ENCODE peak calls at places on chromosomes 11 and 22, in four cellular contexts. A is IMR-90, P is mesendoderm, Q is H1. X is an unnamed sample.

GRCh38 chr11:45538939-45539338 is 126.5 kb downstream of the CHST1 start:
- DNase-seq in A (no peak), P (no peak), Q (no peak), X (no peak)

GRCh38 chr11:3136542-3137455 is 28.3 kb downstream of the OSBPL5 start:
- DNase-seq in A (no peak), P (no peak), Q (no peak), X (no peak)

GRCh38 chr22:42929838-42930155 is 72.7 kb upstream of the ARFGAP3 start:
- DNase-seq in A (no peak), P (no peak), Q (no peak), X (no peak)

GRCh38 chr11:68231598-68231997 is 18.5 kb upstream of the KMT5B start:
- DNase-seq in A (no peak), P (no peak), Q (no peak), X (no peak)

GRCh38 chr11:17894929-17895658 is 117.8 kb downstream of the SERGEF start:
- DNase-seq in A (peak), P (no peak), Q (no peak), X (no peak)

GRCh38 chr11:13970986-13971385 is 8.5 kb downstream of the SPON1 start:
- DNase-seq in A (no peak), P (peak), Q (no peak), X (peak)

GRCh38 chr11:121090145-121090721 is 10.8 kb upstream of the TECTA start:
- DNase-seq in A (no peak), P (no peak), Q (no peak), X (no peak)

GRCh38 chr11:33040127-33040861 is 922 bp downstream of the TCP11L1 start:
- DNase-seq in A (peak), P (peak), Q (no peak), X (no peak)

GRCh38 chr11:102757823-102758549 is 22.4 kb downstream of the MMP10 start:
- DNase-seq in A (peak), P (no peak), Q (no peak), X (no peak)

GRCh38 chr11:103988595-103988969 is 47.9 kb upstream of the DDI1 start:
- DNase-seq in A (peak), P (no peak), Q (no peak), X (no peak)

GRCh38 chr22:32378703-32379272 is 21.1 kb downstream of the RFPL3 start:
- DNase-seq in A (peak), P (peak), Q (no peak), X (peak)

GRCh38 chr22:27801197-27801615 is 350 bp downstream of the MN1 start:
- DNase-seq in A (peak), P (peak), Q (no peak), X (peak)

GRCh38 chr11:111911563-111912401 is at the start of gene CRYAB:
- DNase-seq in A (peak), P (peak), Q (no peak), X (peak)

GRCh38 chr11:45091563-45092392 is 54.7 kb upstream of the PRDM11 start:
- DNase-seq in A (no peak), P (peak), Q (no peak), X (peak)

GRCh38 chr11:70772950-70773349 is 374.6 kb downstream of the CTTN start:
- DNase-seq in A (no peak), P (peak), Q (no peak), X (no peak)

GRCh38 chr11:44443836-44444769 is 121.4 kb upstream of the CD82 start:
- DNase-seq in A (no peak), P (peak), Q (no peak), X (peak)

GRCh38 chr22:40247976-40248375 is 70.3 kb downstream of the TNRC6B start:
- DNase-seq in A (no peak), P (no peak), Q (no peak), X (no peak)

GRCh38 chr11:9528141-9528511 is 45.3 kb upstream of the WEE1 start:
- DNase-seq in A (no peak), P (no peak), Q (no peak), X (no peak)

GRCh38 chr11:103863497-103863896 is 172.9 kb upstream of the DDI1 start:
- DNase-seq in A (peak), P (no peak), Q (no peak), X (no peak)

GRCh38 chr11:111091341-111091740 is 154.2 kb upstream of the POU2AF2 start:
- DNase-seq in A (no peak), P (no peak), Q (no peak), X (no peak)

GRCh38 chr11:9697766-9698165 is 33.9 kb downstream of the SWAP70 start:
- DNase-seq in A (no peak), P (no peak), Q (no peak), X (no peak)

GRCh38 chr22:41132555-41132954 is 40.2 kb downstream of the EP300 start:
- DNase-seq in A (peak), P (no peak), Q (no peak), X (no peak)

GRCh38 chr22:19522190-19522880 is 1.9 kb downstream of the CLDN5 start:
- DNase-seq in A (no peak), P (peak), Q (no peak), X (peak)

DNA sequence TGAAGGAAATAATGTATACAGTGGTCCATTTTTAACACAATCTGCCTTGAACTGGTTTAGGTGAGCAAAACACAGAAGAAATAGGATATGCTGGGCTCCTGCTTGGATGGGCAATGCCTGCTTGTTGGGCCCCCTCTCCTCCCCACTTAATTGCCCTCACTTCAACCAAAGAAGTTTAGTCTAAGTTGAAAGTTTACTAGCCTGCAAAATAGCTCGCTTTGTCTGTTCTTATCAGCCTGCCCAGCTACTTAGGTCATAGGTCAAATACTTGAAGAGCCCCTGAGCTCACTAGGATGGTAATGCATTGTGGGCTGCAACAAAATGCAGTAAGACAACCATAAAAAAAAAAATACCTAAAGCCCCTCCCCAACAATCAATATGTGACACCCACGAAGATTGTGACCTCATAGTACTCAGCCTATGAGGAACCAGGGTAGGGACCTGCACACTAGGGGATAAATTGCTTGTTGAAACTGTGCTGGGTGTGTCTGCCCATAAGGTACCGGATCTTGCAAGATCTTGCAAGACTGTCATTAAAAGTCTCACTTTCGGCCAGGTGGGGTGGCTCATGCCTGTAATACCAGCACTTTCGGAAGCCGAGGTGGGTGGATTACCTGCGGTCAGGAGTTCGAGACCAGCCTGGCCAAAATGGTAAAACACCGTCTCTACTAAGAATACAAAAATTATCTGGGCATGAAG is 10.9 kb downstream of the DRICH1 start:
- DNase-seq in A (no peak), P (no peak), Q (no peak), X (no peak)
- H3K56ac ChIP-seq in A (no peak), P (no peak), Q (no peak), X (no peak)

DNA sequence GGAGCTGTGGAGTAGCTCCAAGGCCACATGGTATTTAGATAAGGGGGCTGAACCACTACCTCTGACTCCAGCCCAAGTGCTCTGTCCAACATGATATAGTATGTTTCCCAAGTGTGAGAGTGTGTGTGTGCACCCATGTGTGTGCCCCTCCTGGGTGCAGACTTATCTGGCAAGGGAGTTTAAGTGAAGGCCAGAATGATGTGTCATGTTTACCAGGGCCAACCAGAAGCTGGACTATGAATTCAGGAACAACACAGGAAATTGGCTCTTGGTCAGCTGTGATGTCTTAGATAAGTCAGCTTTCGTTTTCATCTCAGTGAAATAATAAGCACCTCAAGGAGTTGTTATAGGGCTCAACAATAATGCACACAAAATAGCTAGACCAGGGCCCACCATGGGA is 121.1 kb downstream of the ME3 start:
- DNase-seq in A (peak), P (peak), Q (no peak), X (no peak)
- H3K27ac ChIP-seq in A (no peak), P (peak), Q (no peak), X (no peak)

GRCh38 chr11:128496249-128496648 is 91.1 kb downstream of the ETS1 start:
- DNase-seq in A (no peak), P (peak), Q (no peak), X (no peak)

GRCh38 chr11:128499613-128500213 is 87.6 kb downstream of the ETS1 start:
- DNase-seq in A (no peak), P (no peak), Q (no peak), X (no peak)

GRCh38 chr11:128498846-128499245 is 88.5 kb downstream of the ETS1 start:
- DNase-seq in A (peak), P (peak), Q (no peak), X (no peak)

GRCh38 chr11:128496684-128497056 is 90.7 kb downstream of the ETS1 start:
- DNase-seq in A (no peak), P (no peak), Q (no peak), X (no peak)

DNA sequence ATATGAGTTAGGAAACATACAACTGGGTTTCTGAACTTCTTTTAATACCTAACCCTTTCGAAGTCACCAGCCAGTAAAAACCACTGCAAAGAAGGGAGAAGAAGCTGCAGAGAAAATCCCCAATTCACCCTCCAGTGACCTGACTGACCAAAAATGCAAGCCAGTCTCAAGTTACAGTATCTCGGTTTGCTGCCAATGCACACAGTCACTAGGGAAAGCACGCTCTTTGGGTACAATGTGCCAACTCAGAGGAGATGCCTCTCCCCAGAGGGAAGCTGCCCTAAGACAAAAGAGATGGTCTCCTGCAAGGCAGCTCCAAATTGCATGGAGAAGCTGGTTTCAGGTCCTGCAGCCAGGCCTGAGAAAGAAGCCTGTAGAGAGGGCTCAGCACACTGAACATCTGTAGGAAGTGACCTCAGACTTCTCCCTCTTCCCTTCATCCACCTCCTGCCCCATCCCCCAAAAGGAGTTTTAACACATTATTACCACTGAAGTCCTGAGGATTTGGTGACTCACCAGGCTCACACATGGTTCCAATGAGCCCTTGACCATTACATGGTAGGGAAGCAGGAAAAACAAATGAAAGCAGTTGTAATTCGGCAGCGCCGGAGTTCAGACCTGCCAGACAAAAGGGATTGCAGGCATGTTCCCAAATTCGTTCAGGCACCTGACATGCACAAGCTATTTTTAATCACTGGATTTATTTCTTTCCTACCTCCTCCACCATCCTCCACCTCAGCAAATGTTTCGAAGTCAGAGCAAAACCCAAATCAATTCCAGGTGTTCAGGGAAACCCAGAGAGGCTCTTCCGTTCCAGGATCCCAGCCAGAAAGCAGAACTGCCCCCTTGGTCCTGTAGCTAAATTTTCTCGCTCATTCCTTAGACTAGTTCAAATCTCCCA is 90.1 kb downstream of the ETS1 start:
- DNase-seq in A (peak), P (peak), Q (no peak), X (peak)
- H2BK5ac ChIP-seq in A (peak), P (peak), Q (no peak), X (no peak)

GRCh38 chr11:63505857-63506528 is at the start of gene LGALS12:
- DNase-seq in A (no peak), P (peak), Q (no peak), X (peak)

GRCh38 chr11:63511349-63511748 is 5.5 kb downstream of the LGALS12 start:
- DNase-seq in A (no peak), P (no peak), Q (no peak), X (no peak)

GRCh38 chr11:63508009-63508408 is 2.1 kb downstream of the LGALS12 start:
- DNase-seq in A (no peak), P (peak), Q (peak), X (peak)

GRCh38 chr11:63510360-63511130 is 4.7 kb downstream of the LGALS12 start:
- DNase-seq in A (no peak), P (no peak), Q (no peak), X (no peak)

DNA sequence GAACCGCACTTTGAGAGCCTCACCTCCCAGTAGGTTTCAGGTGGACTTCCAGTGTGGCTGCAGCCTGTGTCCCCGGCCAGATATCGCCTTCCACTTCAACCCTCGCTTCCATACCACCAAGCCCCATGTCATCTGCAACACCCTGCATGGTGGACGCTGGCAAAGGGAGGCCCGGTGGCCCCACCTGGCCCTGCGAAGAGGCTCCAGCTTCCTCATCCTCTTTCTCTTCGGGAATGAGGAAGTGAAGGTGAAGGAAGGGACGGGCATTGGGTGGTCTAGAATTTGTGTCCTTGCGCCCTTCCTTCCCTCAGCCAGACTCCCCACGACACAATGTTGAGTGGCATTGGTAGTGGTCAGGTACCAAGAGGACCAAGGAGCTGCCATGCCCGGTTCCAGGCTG is 2.9 kb downstream of the LGALS12 start:
- DNase-seq in A (no peak), P (no peak), Q (no peak), X (no peak)
- H3K56ac ChIP-seq in A (no peak), P (peak), Q (no peak), X (no peak)

DNA sequence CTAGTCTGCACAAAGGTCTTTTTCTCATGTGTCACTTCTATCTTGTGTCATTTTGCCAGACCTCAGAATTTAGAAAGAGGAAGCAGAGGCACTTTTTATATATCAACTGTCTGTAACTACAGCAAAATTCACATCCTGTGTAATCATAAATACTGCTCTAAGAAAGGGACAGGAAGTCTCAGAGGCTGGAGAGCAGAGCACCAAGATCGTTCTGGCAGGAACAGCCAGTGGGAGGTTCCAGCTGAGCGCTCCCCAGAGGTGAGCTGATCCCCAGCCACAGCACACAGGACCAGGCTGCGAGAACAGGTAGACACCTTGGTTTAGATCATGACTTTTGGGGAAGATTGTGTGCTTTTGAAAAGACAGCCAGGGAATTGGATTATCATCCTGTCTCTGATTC is at the start of gene MS4A7:
- DNase-seq in A (no peak), P (no peak), Q (no peak), X (no peak)
- H3K27ac ChIP-seq in A (no peak), P (no peak), Q (no peak), X (no peak)

GRCh38 chr11:64068705-64069400 is 33.1 kb downstream of the FLRT1 start:
- DNase-seq in A (no peak), P (no peak), Q (no peak), X (no peak)
- H2BK5ac ChIP-seq in A (no peak), P (no peak), Q (no peak), X (no peak)

DNA sequence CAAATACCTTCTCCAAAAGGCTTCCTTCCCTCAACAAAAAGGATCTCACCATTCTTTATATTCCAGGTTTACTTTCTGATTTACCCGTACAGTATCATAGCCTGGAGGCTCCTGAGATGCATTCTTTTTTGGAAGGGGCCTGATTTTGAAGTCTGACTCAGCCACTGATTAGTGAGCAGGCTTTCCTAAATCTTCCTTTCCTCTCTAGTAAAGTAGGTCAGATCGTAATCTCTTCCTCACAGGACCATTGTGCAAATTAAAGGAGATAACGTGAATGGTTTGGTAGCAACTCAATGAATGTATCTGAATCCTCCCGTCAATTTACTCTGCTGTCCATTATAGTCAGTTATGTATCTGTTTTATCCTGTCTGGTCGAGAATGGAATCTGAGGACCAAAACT is 227.7 kb upstream of the ANO5 start:
- DNase-seq in A (no peak), P (peak), Q (no peak), X (no peak)
- H3K56ac ChIP-seq in A (no peak), P (no peak), Q (no peak), X (no peak)

GRCh38 chr11:64531906-64532312 is 59.1 kb upstream of the SLC22A12 start:
- DNase-seq in A (no peak), P (peak), Q (no peak), X (no peak)
- H3K27ac ChIP-seq in A (no peak), P (no peak), Q (no peak), X (no peak)

X was measured in H9.